ENCODE peak calls at places on chromosomes 2 and 18, in five cellular contexts. R is astrocyte; L is body of pancreas; B is CD8-positive, alpha-beta T cell; W is hepatocyte. X is an unnamed sample.

GRCh38 chr2:120552800-120553471 is 182.7 kb upstream of the GLI2 start:
- DNase-seq in R (peak), L (peak), B (no peak), W (peak), X (peak)

GRCh38 chr2:10960606-10961489 is 49.1 kb downstream of the KCNF1 start:
- DNase-seq in R (no peak), L (no peak), B (no peak), W (no peak), X (peak)

GRCh38 chr2:240359695-240360094 is 75.8 kb upstream of the GPC1 start:
- DNase-seq in R (no peak), L (no peak), B (no peak), W (no peak), X (no peak)

GRCh38 chr2:98569197-98569793 is 39.0 kb downstream of the COA5 start:
- DNase-seq in R (no peak), L (peak), B (peak), W (peak), X (peak)

GRCh38 chr2:149651229-149651628 is 63.7 kb upstream of the MMADHC start:
- DNase-seq in R (no peak), L (no peak), B (no peak), W (peak), X (no peak)

GRCh38 chr2:20091305-20091991 is 40.0 kb upstream of the LAPTM4A start:
- DNase-seq in R (peak), L (peak), B (no peak), W (no peak), X (no peak)

GRCh38 chr2:72864500-72864899 is 22.7 kb upstream of the SPR start:
- DNase-seq in R (peak), L (no peak), B (no peak), W (no peak), X (no peak)

GRCh38 chr2:157155992-157156391 is 101.5 kb upstream of the GALNT5 start:
- DNase-seq in R (no peak), L (no peak), B (no peak), W (no peak), X (no peak)

GRCh38 chr2:216115224-216115582 is 6.1 kb downstream of the XRCC5 start:
- DNase-seq in R (peak), L (no peak), B (no peak), W (no peak), X (peak)
- H3K4me3 ChIP-seq in R (peak), L (peak), B (peak), W (peak), X (peak)

GRCh38 chr18:22093731-22094374 is 75.5 kb upstream of the GATA6 start:
- DNase-seq in R (no peak), L (no peak), B (no peak), W (no peak), X (no peak)

GRCh38 chr18:22091341-22091740 is 78.0 kb upstream of the GATA6 start:
- DNase-seq in R (no peak), L (no peak), B (no peak), W (no peak), X (no peak)

GRCh38 chr18:22088976-22089375 is 80.4 kb upstream of the GATA6 start:
- DNase-seq in R (no peak), L (no peak), B (no peak), W (no peak), X (no peak)

GRCh38 chr18:22098563-22098989 is 70.8 kb upstream of the GATA6 start:
- DNase-seq in R (peak), L (no peak), B (no peak), W (no peak), X (no peak)

DNA sequence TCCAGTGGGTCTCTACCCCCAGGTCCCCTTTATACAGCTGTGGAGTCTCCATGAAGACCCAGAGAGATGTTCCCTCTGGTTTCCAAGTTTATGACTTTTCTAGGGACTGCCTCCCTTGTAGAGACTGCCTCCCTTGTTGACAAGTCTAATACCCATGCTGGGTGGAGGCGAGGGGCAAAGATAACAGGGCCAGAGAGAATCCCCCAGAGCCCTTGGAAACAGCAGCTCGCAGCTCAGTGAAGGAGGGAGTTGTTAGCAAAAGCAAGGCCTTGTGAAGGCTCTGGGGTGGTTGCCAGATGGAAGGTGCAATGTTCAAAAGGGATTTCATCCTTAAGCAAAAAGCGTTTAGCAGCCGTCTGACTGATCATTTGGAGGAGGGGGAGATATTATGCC is 75.0 kb upstream of the GATA6 start:
- DNase-seq in R (no peak), L (no peak), B (no peak), W (no peak), X (no peak)
- H3K27ac ChIP-seq in R (no peak), L (no peak), B (no peak), W (peak), X (no peak)

GRCh38 chr2:190990132-190990531 is 23.8 kb downstream of the STAT1 start:
- DNase-seq in R (no peak), L (no peak), B (no peak), W (no peak), X (no peak)

GRCh38 chr2:190987938-190988337 is 26.0 kb downstream of the STAT1 start:
- DNase-seq in R (no peak), L (no peak), B (no peak), W (no peak), X (no peak)

GRCh38 chr2:190986221-190986953 is 27.6 kb downstream of the STAT1 start:
- DNase-seq in R (no peak), L (no peak), B (no peak), W (no peak), X (no peak)

GRCh38 chr2:190987116-190987515 is 26.9 kb downstream of the STAT1 start:
- DNase-seq in R (no peak), L (no peak), B (no peak), W (no peak), X (no peak)

GRCh38 chr2:190988910-190989309 is 25.1 kb downstream of the STAT1 start:
- DNase-seq in R (no peak), L (no peak), B (no peak), W (no peak), X (no peak)
- TF ChIP-seq CTCF in R (no peak), L (no peak), B (no peak), W (no peak), X (no peak)

GRCh38 chr2:73970850-73971471 is 13.7 kb upstream of the TET3 start:
- DNase-seq in R (no peak), L (peak), B (no peak), W (no peak), X (peak)

GRCh38 chr2:73971722-73972121 is 13.0 kb upstream of the TET3 start:
- DNase-seq in R (no peak), L (no peak), B (no peak), W (no peak), X (no peak)

GRCh38 chr2:73969356-73969755 is 15.4 kb upstream of the TET3 start:
- DNase-seq in R (no peak), L (no peak), B (no peak), W (no peak), X (no peak)

GRCh38 chr2:73968357-73968937 is 16.3 kb upstream of the TET3 start:
- DNase-seq in R (no peak), L (no peak), B (no peak), W (no peak), X (no peak)

DNA sequence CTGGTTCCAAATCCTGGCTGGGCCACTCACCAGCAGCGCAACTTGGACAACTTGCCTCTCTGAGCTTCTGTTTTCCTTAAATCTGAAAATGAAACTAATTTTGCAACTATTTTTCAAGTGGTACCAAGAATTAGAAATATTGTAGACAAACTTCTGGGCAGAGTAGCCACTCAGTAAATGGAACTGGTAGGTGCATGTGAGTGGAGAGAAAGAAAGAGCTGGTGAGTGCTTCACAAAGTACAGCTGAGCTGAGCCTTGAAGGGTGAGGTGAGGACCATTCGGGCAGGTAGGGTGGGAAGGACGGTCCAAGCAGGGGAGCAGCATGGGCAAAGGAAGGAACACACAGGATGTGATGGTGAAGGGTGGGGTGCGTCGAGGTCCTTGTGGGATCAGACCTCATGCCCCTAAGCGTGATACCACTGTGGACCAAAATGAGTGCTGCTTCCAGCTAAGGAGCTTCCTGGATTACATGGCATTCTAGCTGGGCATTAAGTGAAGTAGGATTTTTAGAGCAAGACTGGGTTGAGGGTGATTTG is 14.4 kb upstream of the TET3 start:
- DNase-seq in R (no peak), L (no peak), B (no peak), W (no peak), X (no peak)
- H3K4me3 ChIP-seq in R (no peak), L (no peak), B (peak), W (no peak), X (no peak)

GRCh38 chr2:102486941-102487702 is 14.1 kb downstream of the SLC9A4 start:
- DNase-seq in R (no peak), L (no peak), B (no peak), W (no peak), X (no peak)
- H3K27ac ChIP-seq in R (no peak), L (no peak), B (no peak), W (no peak), X (no peak)

DNA sequence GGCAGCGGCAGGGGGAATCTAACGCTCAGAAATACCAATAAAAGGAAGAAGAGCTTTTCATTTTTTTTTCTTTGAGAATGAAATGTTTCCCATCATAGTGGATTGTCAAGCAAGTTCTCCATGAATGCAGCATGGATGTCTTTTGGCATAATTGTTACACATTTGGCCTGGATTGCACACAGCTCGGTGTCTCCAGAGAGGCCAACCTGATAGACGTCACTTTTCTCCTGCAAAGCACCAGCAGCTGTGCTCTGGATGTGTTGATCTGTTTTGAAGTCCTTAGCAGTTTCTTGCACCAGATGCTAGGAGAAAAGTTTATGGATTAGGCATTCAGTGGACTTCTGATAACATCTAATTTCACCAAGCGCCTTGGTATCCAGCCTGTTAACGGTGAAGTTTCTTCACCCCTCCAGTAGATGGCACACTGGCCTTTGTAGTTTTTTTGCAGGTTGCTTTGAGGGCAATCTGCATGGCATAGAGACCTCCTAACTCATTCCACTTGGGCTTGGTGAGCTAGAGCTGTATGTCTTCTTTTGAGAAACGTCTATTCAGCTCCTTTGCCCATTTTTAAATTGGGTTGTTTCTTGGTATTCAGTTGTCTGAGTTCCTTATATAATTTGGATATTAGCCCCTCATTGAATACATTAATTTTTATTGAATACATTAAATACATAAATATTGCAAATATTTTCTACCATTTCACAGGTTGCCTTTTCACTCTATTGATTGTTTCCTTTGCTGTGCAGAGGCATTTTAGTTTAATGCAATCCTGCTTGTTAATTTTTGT is 59.7 kb downstream of the PTH2R start:
- DNase-seq in R (no peak), L (peak), B (no peak), W (peak), X (peak)
- TF ChIP-seq CTCF in R (peak), L (peak), B (no peak), W (peak), X (peak)

DNA sequence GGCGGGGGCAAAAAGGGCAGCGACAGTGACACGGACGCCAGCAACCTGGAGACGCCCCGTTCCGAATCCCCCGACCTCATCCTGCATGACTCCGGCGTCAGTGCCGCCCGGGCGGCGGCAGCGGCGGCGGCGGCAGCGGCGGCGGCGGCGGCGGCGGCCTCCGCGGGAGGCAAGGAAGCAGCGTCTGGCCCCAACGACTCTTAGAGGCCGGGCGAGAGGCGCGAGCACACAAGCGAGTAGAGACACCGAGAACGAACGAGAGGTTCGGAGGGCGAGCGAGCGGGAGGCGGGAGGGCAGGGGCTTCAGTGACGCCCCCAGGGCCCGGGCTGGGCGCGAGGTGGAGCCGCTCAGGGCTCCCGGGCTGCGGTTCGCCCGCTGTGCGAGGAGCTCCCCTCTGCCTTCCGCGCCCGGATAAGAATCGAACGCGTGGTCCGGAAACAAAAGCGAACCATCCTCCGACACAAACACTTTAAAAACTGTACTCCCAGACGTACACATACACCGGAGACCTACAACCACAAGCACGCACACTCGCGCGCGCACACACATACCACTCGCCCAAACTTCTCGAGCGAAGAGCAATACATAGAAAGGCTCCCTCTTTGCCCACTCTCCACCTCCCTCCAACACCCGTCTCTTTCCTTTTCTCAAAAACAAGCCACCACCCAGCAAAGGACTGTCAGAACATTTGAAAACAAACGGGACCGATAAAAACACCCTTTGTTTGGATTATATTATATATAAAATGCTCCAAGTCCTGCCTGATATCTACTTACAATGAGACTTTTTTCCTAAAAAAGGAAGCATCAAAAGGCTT is 2.8 kb downstream of the SP9 start:
- DNase-seq in R (peak), L (no peak), B (no peak), W (peak), X (peak)
- H3K4me3 ChIP-seq in R (no peak), L (no peak), B (peak), W (no peak), X (peak)

DNA sequence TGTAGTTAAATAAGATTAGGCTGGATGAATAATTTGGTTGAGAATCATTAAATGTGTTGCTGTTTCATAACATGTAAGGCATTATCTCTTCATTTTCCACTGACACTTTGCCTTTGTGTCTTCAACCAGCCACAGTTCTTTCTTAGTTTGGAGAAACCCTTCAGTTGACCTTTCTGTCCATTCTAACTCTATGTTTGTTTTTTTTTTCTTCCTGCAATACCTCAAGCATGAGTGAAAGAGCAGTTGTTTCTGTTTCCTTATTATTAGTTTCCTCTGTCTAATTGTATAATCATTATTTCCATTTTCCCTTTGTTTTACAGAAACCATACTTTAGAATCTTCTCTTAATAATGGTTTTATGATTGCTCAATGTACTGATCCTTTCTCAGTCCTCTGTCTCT is 25.6 kb downstream of the HADHB start:
- DNase-seq in R (no peak), L (no peak), B (no peak), W (no peak), X (no peak)
- H3K27ac ChIP-seq in R (no peak), L (peak), B (no peak), W (no peak), X (no peak)